ENCODE peak calls at places on chromosomes 7 and 10, in ten cellular contexts. One of them, this sample, is unnamed.

GRCh38 chr7:24727165-24728120 is 29.8 kb downstream of the GSDME start:
- DNase-seq in adrenal gland: no peak
- DNase-seq in IMR-90: no peak
- DNase-seq in breast epithelium: peak; percentile 22
- DNase-seq in gastrocnemius medialis: peak; percentile 54
- DNase-seq in A549: no peak
- DNase-seq in transverse colon: no peak
- DNase-seq in tibial nerve: no peak
- DNase-seq in heart left ventricle: no peak
- DNase-seq in esophagus muscularis mucosa: peak; percentile 89
- DNase-seq in this sample: no peak

GRCh38 chr7:22784346-22784745 is 38.3 kb downstream of the TOMM7 start:
- DNase-seq in tibial nerve: no peak
- DNase-seq in gastrocnemius medialis: no peak
- DNase-seq in heart left ventricle: no peak
- DNase-seq in A549: no peak
- DNase-seq in transverse colon: no peak
- DNase-seq in adrenal gland: no peak
- DNase-seq in breast epithelium: no peak
- DNase-seq in esophagus muscularis mucosa: no peak
- DNase-seq in IMR-90: peak; percentile 25
- DNase-seq in this sample: no peak

GRCh38 chr10:118753331-118753730 is 1.4 kb downstream of the CACUL1 start:
- DNase-seq in A549: no peak
- DNase-seq in esophagus muscularis mucosa: no peak
- DNase-seq in tibial nerve: no peak
- DNase-seq in IMR-90: peak; percentile 44
- DNase-seq in breast epithelium: no peak
- DNase-seq in adrenal gland: no peak
- DNase-seq in heart left ventricle: no peak
- DNase-seq in gastrocnemius medialis: no peak
- DNase-seq in transverse colon: no peak
- DNase-seq in this sample: no peak

GRCh38 chr7:43071604-43072003 is 40.8 kb upstream of the HECW1 start:
- DNase-seq in tibial nerve: no peak
- DNase-seq in adrenal gland: no peak
- DNase-seq in breast epithelium: no peak
- DNase-seq in IMR-90: peak; percentile 1
- DNase-seq in esophagus muscularis mucosa: no peak
- DNase-seq in transverse colon: no peak
- DNase-seq in gastrocnemius medialis: no peak
- DNase-seq in A549: no peak
- DNase-seq in heart left ventricle: no peak
- DNase-seq in this sample: no peak

GRCh38 chr10:34816067-34817002 is 1.2 kb upstream of the PARD3 start:
- DNase-seq in tibial nerve: no peak
- DNase-seq in heart left ventricle: no peak
- DNase-seq in transverse colon: peak; percentile 36
- DNase-seq in A549: peak; percentile 28
- DNase-seq in gastrocnemius medialis: no peak
- DNase-seq in IMR-90: peak; percentile 30
- DNase-seq in adrenal gland: peak; percentile 39
- DNase-seq in breast epithelium: peak; percentile 36
- DNase-seq in esophagus muscularis mucosa: no peak
- DNase-seq in this sample: peak; percentile 41

GRCh38 chr7:47610506-47611044 is 28.7 kb upstream of the TNS3 start:
- DNase-seq in adrenal gland: no peak
- DNase-seq in transverse colon: no peak
- DNase-seq in gastrocnemius medialis: no peak
- DNase-seq in IMR-90: peak; percentile 94
- DNase-seq in A549: peak; percentile 18
- DNase-seq in breast epithelium: no peak
- DNase-seq in esophagus muscularis mucosa: no peak
- DNase-seq in tibial nerve: no peak
- DNase-seq in heart left ventricle: peak; percentile 52
- DNase-seq in this sample: no peak

GRCh38 chr10:133272964-133273420 is 3.7 kb downstream of the ADAM8 start:
- DNase-seq in adrenal gland: no peak
- DNase-seq in IMR-90: no peak
- DNase-seq in gastrocnemius medialis: no peak
- DNase-seq in transverse colon: no peak
- DNase-seq in esophagus muscularis mucosa: no peak
- DNase-seq in A549: no peak
- DNase-seq in heart left ventricle: peak; percentile 59
- DNase-seq in tibial nerve: no peak
- DNase-seq in breast epithelium: no peak
- DNase-seq in this sample: no peak

GRCh38 chr7:16668978-16669377 is 23.0 kb downstream of the BZW2 start:
- DNase-seq in transverse colon: no peak
- DNase-seq in breast epithelium: no peak
- DNase-seq in A549: no peak
- DNase-seq in esophagus muscularis mucosa: no peak
- DNase-seq in tibial nerve: no peak
- DNase-seq in heart left ventricle: no peak
- DNase-seq in adrenal gland: peak; percentile 13
- DNase-seq in IMR-90: no peak
- DNase-seq in gastrocnemius medialis: no peak
- DNase-seq in this sample: no peak

GRCh38 chr7:888081-889024 is 12.0 kb downstream of the GET4 start:
- DNase-seq in IMR-90: no peak
- DNase-seq in tibial nerve: no peak
- DNase-seq in esophagus muscularis mucosa: no peak
- DNase-seq in A549: no peak
- DNase-seq in adrenal gland: peak; percentile 91
- DNase-seq in transverse colon: no peak
- DNase-seq in heart left ventricle: peak; percentile 61
- DNase-seq in breast epithelium: no peak
- DNase-seq in gastrocnemius medialis: no peak
- DNase-seq in this sample: no peak

GRCh38 chr10:74912674-74913073 is 86.3 kb downstream of the KAT6B start:
- DNase-seq in IMR-90: no peak
- DNase-seq in heart left ventricle: no peak
- DNase-seq in esophagus muscularis mucosa: no peak
- DNase-seq in adrenal gland: no peak
- DNase-seq in tibial nerve: no peak
- DNase-seq in gastrocnemius medialis: no peak
- DNase-seq in A549: no peak
- DNase-seq in breast epithelium: no peak
- DNase-seq in transverse colon: no peak
- DNase-seq in this sample: no peak

GRCh38 chr10:115525141-115525540 is 432.0 kb downstream of the ATRNL1 start:
- DNase-seq in heart left ventricle: no peak
- DNase-seq in breast epithelium: no peak
- DNase-seq in esophagus muscularis mucosa: no peak
- DNase-seq in tibial nerve: no peak
- DNase-seq in transverse colon: no peak
- DNase-seq in IMR-90: no peak
- DNase-seq in adrenal gland: no peak
- DNase-seq in gastrocnemius medialis: no peak
- DNase-seq in A549: no peak
- DNase-seq in this sample: no peak

GRCh38 chr10:29947701-29948060 is 111.7 kb downstream of the JCAD start:
- DNase-seq in esophagus muscularis mucosa: no peak
- DNase-seq in A549: no peak
- DNase-seq in IMR-90: no peak
- DNase-seq in tibial nerve: no peak
- DNase-seq in adrenal gland: no peak
- DNase-seq in heart left ventricle: no peak
- DNase-seq in breast epithelium: peak; percentile 38
- DNase-seq in gastrocnemius medialis: peak; percentile 83
- DNase-seq in transverse colon: no peak
- DNase-seq in this sample: no peak

GRCh38 chr10:29950391-29950790 is 109.0 kb downstream of the JCAD start:
- DNase-seq in A549: no peak
- DNase-seq in esophagus muscularis mucosa: no peak
- DNase-seq in breast epithelium: no peak
- DNase-seq in transverse colon: no peak
- DNase-seq in heart left ventricle: no peak
- DNase-seq in adrenal gland: no peak
- DNase-seq in tibial nerve: no peak
- DNase-seq in gastrocnemius medialis: no peak
- DNase-seq in IMR-90: no peak
- DNase-seq in this sample: no peak

GRCh38 chr10:29946953-29947700 is 112.3 kb downstream of the JCAD start:
- DNase-seq in IMR-90: peak; percentile 94
- DNase-seq in esophagus muscularis mucosa: no peak
- DNase-seq in breast epithelium: peak; percentile 78
- DNase-seq in transverse colon: no peak
- DNase-seq in A549: no peak
- DNase-seq in gastrocnemius medialis: peak; percentile 84
- DNase-seq in adrenal gland: peak; percentile 45
- DNase-seq in heart left ventricle: no peak
- DNase-seq in tibial nerve: peak; percentile 20
- DNase-seq in this sample: no peak

GRCh38 chr10:29949411-29950011 is 109.9 kb downstream of the JCAD start:
- DNase-seq in IMR-90: peak; percentile 98
- DNase-seq in A549: no peak
- DNase-seq in breast epithelium: no peak
- DNase-seq in heart left ventricle: no peak
- DNase-seq in tibial nerve: no peak
- DNase-seq in adrenal gland: no peak
- DNase-seq in esophagus muscularis mucosa: no peak
- DNase-seq in transverse colon: no peak
- DNase-seq in gastrocnemius medialis: no peak
- DNase-seq in this sample: no peak

GRCh38 chr10:29948971-29949370 is 110.4 kb downstream of the JCAD start:
- DNase-seq in transverse colon: no peak
- DNase-seq in esophagus muscularis mucosa: no peak
- DNase-seq in breast epithelium: peak; percentile 73
- DNase-seq in heart left ventricle: no peak
- DNase-seq in adrenal gland: no peak
- DNase-seq in IMR-90: no peak
- DNase-seq in tibial nerve: no peak
- DNase-seq in A549: no peak
- DNase-seq in gastrocnemius medialis: peak; percentile 56
- DNase-seq in this sample: no peak
- H3K4me3 ChIP-seq in transverse colon: no peak overlapping the region
- H3K4me3 ChIP-seq in esophagus muscularis mucosa: no peak overlapping the region
- H3K4me3 ChIP-seq in breast epithelium: no peak overlapping the region
- H3K4me3 ChIP-seq in heart left ventricle: no peak overlapping the region
- H3K4me3 ChIP-seq in adrenal gland: no peak overlapping the region
- H3K4me3 ChIP-seq in IMR-90: no peak overlapping the region
- H3K4me3 ChIP-seq in tibial nerve: no peak overlapping the region
- H3K4me3 ChIP-seq in A549: no peak overlapping the region
- H3K4me3 ChIP-seq in gastrocnemius medialis: no peak overlapping the region
- H3K4me3 ChIP-seq in this sample: no peak overlapping the region

GRCh38 chr7:140541176-140541512 is 61.8 kb upstream of the MKRN1 start:
- DNase-seq in adrenal gland: no peak
- DNase-seq in heart left ventricle: peak; percentile 54
- DNase-seq in tibial nerve: no peak
- DNase-seq in breast epithelium: no peak
- DNase-seq in transverse colon: no peak
- DNase-seq in esophagus muscularis mucosa: no peak
- DNase-seq in A549: no peak
- DNase-seq in IMR-90: no peak
- DNase-seq in gastrocnemius medialis: no peak
- DNase-seq in this sample: no peak
- H3K27ac ChIP-seq in adrenal gland: peak overlapping the region; percentile 19
- H3K27ac ChIP-seq in heart left ventricle: peak overlapping the region; percentile 65
- H3K27ac ChIP-seq in tibial nerve: peak overlapping the region; percentile 39
- H3K27ac ChIP-seq in breast epithelium: peak overlapping the region; percentile 87
- H3K27ac ChIP-seq in transverse colon: peak overlapping the region; percentile 69
- H3K27ac ChIP-seq in esophagus muscularis mucosa: peak overlapping the region; percentile 92
- H3K27ac ChIP-seq in A549: peak overlapping the region; percentile 94
- H3K27ac ChIP-seq in IMR-90: peak overlapping the region; percentile 52
- H3K27ac ChIP-seq in gastrocnemius medialis: peak overlapping the region; percentile 57
- H3K27ac ChIP-seq in this sample: peak overlapping the region; percentile 71

GRCh38 chr7:131505636-131506557 is 50.5 kb downstream of the PODXL start:
- DNase-seq in tibial nerve: no peak
- DNase-seq in adrenal gland: no peak
- DNase-seq in heart left ventricle: no peak
- DNase-seq in esophagus muscularis mucosa: no peak
- DNase-seq in transverse colon: no peak
- DNase-seq in IMR-90: no peak
- DNase-seq in gastrocnemius medialis: no peak
- DNase-seq in breast epithelium: no peak
- DNase-seq in A549: no peak
- DNase-seq in this sample: no peak

GRCh38 chr7:131504157-131504899 is 52.1 kb downstream of the PODXL start:
- DNase-seq in adrenal gland: no peak
- DNase-seq in breast epithelium: no peak
- DNase-seq in tibial nerve: no peak
- DNase-seq in gastrocnemius medialis: no peak
- DNase-seq in IMR-90: no peak
- DNase-seq in heart left ventricle: no peak
- DNase-seq in A549: no peak
- DNase-seq in esophagus muscularis mucosa: no peak
- DNase-seq in transverse colon: no peak
- DNase-seq in this sample: no peak

GRCh38 chr7:131507592-131508331 is 48.7 kb downstream of the PODXL start:
- DNase-seq in tibial nerve: peak; percentile 91
- DNase-seq in A549: peak; percentile 62
- DNase-seq in IMR-90: peak; percentile 60
- DNase-seq in esophagus muscularis mucosa: peak; percentile 95
- DNase-seq in breast epithelium: peak; percentile 74
- DNase-seq in transverse colon: peak; percentile 87
- DNase-seq in gastrocnemius medialis: peak; percentile 65
- DNase-seq in heart left ventricle: peak; percentile 92
- DNase-seq in adrenal gland: peak; percentile 87
- DNase-seq in this sample: peak; percentile 88

GRCh38 chr7:131509087-131509486 is 47.3 kb downstream of the PODXL start:
- DNase-seq in heart left ventricle: no peak
- DNase-seq in A549: no peak
- DNase-seq in IMR-90: no peak
- DNase-seq in breast epithelium: no peak
- DNase-seq in tibial nerve: no peak
- DNase-seq in esophagus muscularis mucosa: no peak
- DNase-seq in transverse colon: no peak
- DNase-seq in gastrocnemius medialis: no peak
- DNase-seq in adrenal gland: no peak
- DNase-seq in this sample: no peak

GRCh38 chr7:131506597-131506996 is 49.8 kb downstream of the PODXL start:
- DNase-seq in tibial nerve: no peak
- DNase-seq in transverse colon: no peak
- DNase-seq in heart left ventricle: no peak
- DNase-seq in IMR-90: no peak
- DNase-seq in esophagus muscularis mucosa: no peak
- DNase-seq in breast epithelium: no peak
- DNase-seq in adrenal gland: no peak
- DNase-seq in gastrocnemius medialis: no peak
- DNase-seq in A549: no peak
- DNase-seq in this sample: no peak
- TF ChIP-seq POLR2A in tibial nerve: no peak
- TF ChIP-seq POLR2A in transverse colon: no peak
- TF ChIP-seq POLR2A in heart left ventricle: no peak
- TF ChIP-seq POLR2A in IMR-90: no peak
- TF ChIP-seq POLR2A in esophagus muscularis mucosa: no peak
- TF ChIP-seq POLR2A in breast epithelium: no peak
- TF ChIP-seq POLR2A in adrenal gland: no peak
- TF ChIP-seq POLR2A in gastrocnemius medialis: no peak
- TF ChIP-seq POLR2A in A549: no peak
- TF ChIP-seq POLR2A in this sample: no peak

GRCh38 chr7:158816995-158817394 is 12.3 kb downstream of the ESYT2 start:
- DNase-seq in breast epithelium: peak; percentile 55
- DNase-seq in gastrocnemius medialis: no peak
- DNase-seq in A549: no peak
- DNase-seq in tibial nerve: no peak
- DNase-seq in IMR-90: no peak
- DNase-seq in adrenal gland: no peak
- DNase-seq in esophagus muscularis mucosa: peak; percentile 50
- DNase-seq in heart left ventricle: no peak
- DNase-seq in transverse colon: peak; percentile 67
- DNase-seq in this sample: no peak
- H3K4me3 ChIP-seq in breast epithelium: no peak overlapping the region
- H3K4me3 ChIP-seq in gastrocnemius medialis: peak overlapping the region; percentile 18
- H3K4me3 ChIP-seq in A549: peak overlapping the region; percentile 40
- H3K4me3 ChIP-seq in tibial nerve: no peak overlapping the region
- H3K4me3 ChIP-seq in IMR-90: no peak overlapping the region
- H3K4me3 ChIP-seq in adrenal gland: no peak overlapping the region
- H3K4me3 ChIP-seq in esophagus muscularis mucosa: peak overlapping the region; percentile 19
- H3K4me3 ChIP-seq in heart left ventricle: no peak overlapping the region
- H3K4me3 ChIP-seq in transverse colon: no peak overlapping the region
- H3K4me3 ChIP-seq in this sample: no peak overlapping the region

GRCh38 chr10:6514844-6515780 is 65.0 kb downstream of the PRKCQ start:
- DNase-seq in adrenal gland: peak; percentile 7
- DNase-seq in transverse colon: no peak
- DNase-seq in tibial nerve: no peak
- DNase-seq in A549: no peak
- DNase-seq in gastrocnemius medialis: peak; percentile 36
- DNase-seq in esophagus muscularis mucosa: peak; percentile 60
- DNase-seq in heart left ventricle: no peak
- DNase-seq in breast epithelium: no peak
- DNase-seq in IMR-90: no peak
- DNase-seq in this sample: no peak
- H3K27ac ChIP-seq in adrenal gland: no peak overlapping the region
- H3K27ac ChIP-seq in transverse colon: no peak overlapping the region
- H3K27ac ChIP-seq in tibial nerve: no peak overlapping the region
- H3K27ac ChIP-seq in A549: no peak overlapping the region
- H3K27ac ChIP-seq in gastrocnemius medialis: peak overlapping the region; percentile 88
- H3K27ac ChIP-seq in esophagus muscularis mucosa: no peak overlapping the region
- H3K27ac ChIP-seq in heart left ventricle: no peak overlapping the region
- H3K27ac ChIP-seq in breast epithelium: no peak overlapping the region
- H3K27ac ChIP-seq in IMR-90: no peak overlapping the region
- H3K27ac ChIP-seq in this sample: no peak overlapping the region